ENCODE peak calls at places on chromosomes 3 and 15, in nine cellular contexts. Z is G401; E is choroid plexus epithelial cell; N is aorta; I is HCT116; G is M059J; C is NCI-H774; M is activated CD8-positive, alpha-beta memory T cell treated with anti-CD3 and anti-CD28 coated beads, Interleukin-2, amount 50 U/mL, for 4 hours; R is AG10803. V is an unnamed sample.

GRCh38 chr3:177802151-177802900 is 605.0 kb upstream of the TBL1XR1 start:
- DNase-seq in G (peak; percentile 86), I (no peak), E (no peak), R (peak; percentile 68), C (no peak), M (no peak), Z (no peak), N (no peak), V (no peak)

GRCh38 chr3:12227833-12228232 is 61.0 kb upstream of the PPARG start:
- DNase-seq in R (peak; percentile 94), C (no peak), Z (no peak), N (no peak), G (peak; percentile 89), E (peak; percentile 91), I (no peak), M (no peak), V (peak; percentile 88)

GRCh38 chr3:157099337-157100078 is 60.4 kb downstream of the CCNL1 start:
- DNase-seq in C (no peak), G (peak; percentile 79), R (peak; percentile 50), I (no peak), E (no peak), Z (no peak), N (no peak), M (no peak), V (peak; percentile 39)

GRCh38 chr3:141308588-141309218 is 59.6 kb upstream of the ZBTB38 start:
- DNase-seq in M (no peak), C (peak; percentile 83), E (peak; percentile 76), Z (peak; percentile 46), G (peak; percentile 74), R (peak; percentile 46), I (peak; percentile 79), N (peak; percentile 85), V (peak; percentile 47)

GRCh38 chr3:194367992-194368841 is 1.3 kb downstream of the LRRC15 start:
- DNase-seq in I (no peak), N (no peak), G (peak; percentile 60), E (no peak), C (no peak), M (no peak), Z (no peak), R (peak; percentile 88), V (peak; percentile 77)

GRCh38 chr3:74309716-74310115 is 304.7 kb downstream of the CNTN3 start:
- DNase-seq in E (no peak), M (no peak), Z (no peak), R (no peak), C (no peak), I (no peak), G (no peak), N (no peak), V (no peak)

GRCh38 chr15:92130906-92131305 is 262.8 kb upstream of the ST8SIA2 start:
- DNase-seq in R (no peak), E (no peak), G (peak; percentile 5), M (no peak), C (no peak), N (no peak), Z (no peak), I (no peak), V (no peak)

GRCh38 chr3:159852256-159852655 is 136.4 kb upstream of the IL12A start:
- DNase-seq in Z (no peak), N (no peak), I (no peak), R (peak; percentile 12), E (no peak), M (no peak), C (no peak), G (no peak), V (no peak)

GRCh38 chr15:99282129-99282528 is 30.8 kb downstream of the LRRC28 start:
- DNase-seq in N (no peak), G (peak; percentile 36), I (no peak), C (no peak), R (no peak), E (no peak), M (no peak), Z (no peak), V (no peak)

GRCh38 chr15:90086868-90087268 is 15.4 kb downstream of the IDH2 start:
- DNase-seq in I (no peak), M (peak; percentile 53), Z (peak; percentile 17), E (peak; percentile 67), G (peak; percentile 33), N (no peak), C (peak; percentile 11), R (peak; percentile 20), V (peak; percentile 44)

GRCh38 chr3:42590989-42591756 is 513 bp downstream of the SS18L2 start:
- DNase-seq in E (peak; percentile 33), C (no peak), R (no peak), G (peak; percentile 29), I (no peak), N (no peak), M (no peak), Z (no peak), V (peak; percentile 15)

GRCh38 chr15:62624541-62625399 is 417.8 kb upstream of the TPM1 start:
- DNase-seq in I (no peak), M (no peak), R (peak; percentile 94), E (peak; percentile 56), G (peak; percentile 60), N (no peak), C (no peak), Z (peak; percentile 8), V (peak; percentile 63)

GRCh38 chr15:74132681-74133070 is 2.3 kb downstream of the ISLR2 start:
- DNase-seq in R (peak; percentile 52), C (no peak), I (no peak), N (no peak), E (no peak), G (no peak), M (no peak), Z (no peak), V (no peak)

GRCh38 chr3:20857636-20858035 is 671.6 kb upstream of the SGO1 start:
- DNase-seq in Z (no peak), G (peak; percentile 1), N (no peak), M (no peak), C (no peak), R (peak; percentile 42), I (no peak), E (peak; percentile 3), V (no peak)

GRCh38 chr15:101532865-101533264 is 43.4 kb upstream of the PCSK6 start:
- DNase-seq in R (no peak), G (no peak), Z (no peak), N (no peak), E (no peak), C (no peak), I (no peak), M (no peak), V (no peak)

GRCh38 chr15:80890341-80890972 is 99.2 kb downstream of the MESD start:
- DNase-seq in N (no peak), C (no peak), G (no peak), E (peak; percentile 50), Z (no peak), R (peak; percentile 46), M (no peak), I (no peak), V (peak; percentile 59)

GRCh38 chr3:168559012-168559411 is 463.3 kb upstream of the GOLIM4 start:
- DNase-seq in N (no peak), G (no peak), C (no peak), Z (no peak), M (no peak), I (no peak), E (no peak), R (no peak), V (no peak)

V was measured in fibroblast of the aortic adventitia.